ENCODE peak calls at places on chromosomes 12 and 14, in nine cellular contexts. N, E, Y, R, Q, V, C, I and F are unnamed samples.

GRCh38 chr14:68544150-68544892 is 248.5 kb downstream of the ZFP36L1 start:
- DNase-seq in N (peak; percentile 64), E (peak; percentile 100), Y (peak; percentile 58), R (peak; percentile 72), Q (no peak), V (no peak), C (no peak), I (no peak), F (peak; percentile 66)

GRCh38 chr14:99175331-99176155 is 96.5 kb downstream of the BCL11B start:
- DNase-seq in N (no peak), E (no peak), Y (no peak), R (peak; percentile 15), Q (no peak), V (no peak), C (no peak), I (no peak), F (no peak)

GRCh38 chr12:28963554-28963953 is 185.5 kb upstream of the FAR2 start:
- DNase-seq in N (no peak), E (peak; percentile 53), Y (no peak), R (no peak), Q (peak; percentile 43), V (peak; percentile 25), C (no peak), I (no peak), F (no peak)

GRCh38 chr12:52643233-52644077 is 8.6 kb downstream of the KRT2 start:
- DNase-seq in N (no peak), E (no peak), Y (no peak), R (no peak), Q (no peak), V (no peak), C (no peak), I (no peak), F (no peak)

GRCh38 chr12:6563448-6564050 is 4.5 kb downstream of the NOP2 start:
- DNase-seq in N (peak; percentile 72), E (peak; percentile 41), Y (peak; percentile 83), R (peak; percentile 65), Q (peak; percentile 78), V (peak; percentile 59), C (no peak), I (no peak), F (no peak)

GRCh38 chr14:105456736-105457703 is 17.6 kb upstream of the CRIP2 start:
- DNase-seq in N (no peak), E (no peak), Y (no peak), R (no peak), Q (no peak), V (no peak), C (no peak), I (no peak), F (no peak)

GRCh38 chr14:102442241-102443211 is 67.0 kb downstream of the ANKRD9 start:
- DNase-seq in N (peak; percentile 87), E (no peak), Y (peak; percentile 94), R (no peak), Q (no peak), V (no peak), C (no peak), I (no peak), F (no peak)

GRCh38 chr12:40054554-40055226 is 51.2 kb downstream of the SLC2A13 start:
- DNase-seq in N (peak; percentile 13), E (peak; percentile 82), Y (peak; percentile 12), R (no peak), Q (no peak), V (peak; percentile 93), C (no peak), I (no peak), F (no peak)

GRCh38 chr12:101608301-101609133 is 13.7 kb downstream of the MYBPC1 start:
- DNase-seq in N (peak; percentile 75), E (no peak), Y (peak; percentile 77), R (peak; percentile 85), Q (no peak), V (peak; percentile 24), C (no peak), I (no peak), F (peak; percentile 91)

GRCh38 chr12:55188974-55189556 is 31.8 kb upstream of the OR10A7 start:
- DNase-seq in N (peak; percentile 12), E (peak; percentile 70), Y (peak; percentile 85), R (no peak), Q (peak; percentile 81), V (peak; percentile 91), C (peak; percentile 51), I (no peak), F (peak; percentile 60)

GRCh38 chr14:54606178-54606577 is 39.2 kb downstream of the SAMD4A start:
- DNase-seq in N (no peak), E (peak; percentile 90), Y (no peak), R (no peak), Q (peak; percentile 11), V (no peak), C (no peak), I (peak; percentile 11), F (no peak)

GRCh38 chr12:109439181-109439580 is 37.9 kb downstream of the KCTD10 start:
- DNase-seq in N (no peak), E (peak; percentile 41), Y (no peak), R (no peak), Q (no peak), V (no peak), C (no peak), I (no peak), F (no peak)

GRCh38 chr14:34826661-34827060 is 48.5 kb downstream of the BAZ1A start:
- DNase-seq in N (no peak), E (peak; percentile 38), Y (no peak), R (no peak), Q (no peak), V (no peak), C (no peak), I (no peak), F (no peak)

GRCh38 chr14:104356738-104357688 is 218.6 kb downstream of the KIF26A start:
- DNase-seq in N (no peak), E (no peak), Y (no peak), R (no peak), Q (no peak), V (no peak), C (no peak), I (no peak), F (no peak)

GRCh38 chr14:90791481-90791880 is 24.7 kb downstream of the TTC7B start:
- DNase-seq in N (no peak), E (no peak), Y (no peak), R (no peak), Q (no peak), V (no peak), C (no peak), I (no peak), F (no peak)

GRCh38 chr12:86137936-86138335 is 118.3 kb downstream of the MGAT4C start:
- DNase-seq in N (no peak), E (peak; percentile 22), Y (no peak), R (no peak), Q (no peak), V (no peak), C (no peak), I (no peak), F (no peak)

GRCh38 chr14:61638595-61639391 is 56.5 kb upstream of the HIF1A start:
- DNase-seq in N (peak; percentile 22), E (no peak), Y (peak; percentile 53), R (no peak), Q (no peak), V (no peak), C (no peak), I (no peak), F (no peak)

GRCh38 chr14:89232366-89233070 is 184.5 kb downstream of the FOXN3 start:
- DNase-seq in N (no peak), E (no peak), Y (no peak), R (no peak), Q (no peak), V (no peak), C (no peak), I (no peak), F (no peak)

GRCh38 chr14:102749393-102749792 is 27.9 kb upstream of the TRAF3 start:
- DNase-seq in N (no peak), E (no peak), Y (no peak), R (no peak), Q (no peak), V (peak; percentile 81), C (no peak), I (no peak), F (no peak)